ENCODE peak calls at places on chromosomes 13 and 19, in seven cellular contexts. H is effector memory CD4-positive, alpha-beta T cell; D is brain microvascular endothelial cell; P is aorta; Z is thoracic aorta; L is H1; C is psoas muscle. N is an unnamed sample.

GRCh38 chr13:109707044-109707794 is 79.2 kb downstream of the IRS2 start:
- DNase-seq in L (no peak), Z (no peak), H (no peak), D (no peak), P (no peak), C (no peak), N (no peak)

GRCh38 chr19:35347930-35348298 is 212 bp downstream of the FFAR1 start:
- DNase-seq in C (no peak), Z (no peak), L (no peak), P (no peak), D (no peak), H (no peak), N (no peak)

GRCh38 chr13:76730220-76730619 is 156.0 kb downstream of the KCTD12 start:
- DNase-seq in C (no peak), L (no peak), Z (no peak), D (no peak), H (no peak), P (no peak), N (no peak)

GRCh38 chr13:35881360-35881759 is 249.8 kb downstream of the DCLK1 start:
- DNase-seq in D (no peak), H (no peak), Z (no peak), C (no peak), P (no peak), L (no peak), N (no peak)

GRCh38 chr13:44402902-44403719 is 29.5 kb downstream of the SERP2 start:
- DNase-seq in H (no peak), Z (no peak), C (no peak), P (no peak), L (no peak), D (no peak), N (no peak)

GRCh38 chr13:51676739-51677138 is 92.5 kb downstream of the WDFY2 start:
- DNase-seq in H (no peak), Z (no peak), D (no peak), L (no peak), P (no peak), C (no peak), N (no peak)

GRCh38 chr13:44816701-44817684 is 172.3 kb downstream of the NUFIP1 start:
- DNase-seq in C (no peak), P (no peak), L (no peak), Z (no peak), D (peak; percentile 20), H (no peak), N (no peak)

GRCh38 chr13:34419025-34419424 is 523.0 kb upstream of the NBEA start:
- DNase-seq in H (no peak), C (no peak), D (no peak), P (no peak), Z (no peak), L (no peak), N (no peak)

GRCh38 chr13:101417043-101417406 is 717 bp upstream of the NALCN start:
- DNase-seq in L (no peak), D (peak; percentile 70), C (no peak), Z (no peak), H (no peak), P (no peak), N (no peak)

GRCh38 chr19:55406091-55406868 is 1.3 kb downstream of the UBE2S start:
- DNase-seq in C (no peak), L (no peak), H (no peak), D (no peak), Z (no peak), P (no peak), N (no peak)

GRCh38 chr19:38245826-38246498 is 10.2 kb downstream of the PPP1R14A start:
- DNase-seq in Z (peak; percentile 62), P (peak; percentile 82), L (no peak), H (no peak), C (no peak), D (peak; percentile 45), N (no peak)

GRCh38 chr13:26017196-26017921 is 34.5 kb downstream of the SHISA2 start:
- DNase-seq in L (no peak), P (no peak), Z (no peak), C (no peak), D (no peak), H (no peak), N (no peak)

GRCh38 chr19:51246153-51246552 is 4.7 kb upstream of the SIGLECL1 start:
- DNase-seq in C (no peak), L (no peak), D (peak; percentile 35), Z (no peak), H (no peak), P (no peak), N (no peak)

GRCh38 chr13:109785141-109785891 is 1.1 kb downstream of the IRS2 start:
- DNase-seq in C (peak; percentile 45), P (peak; percentile 72), Z (no peak), H (no peak), L (no peak), D (peak; percentile 42), N (peak; percentile 43)

GRCh38 chr13:30021611-30022010 is 171.2 kb upstream of the UBL3 start:
- DNase-seq in L (no peak), Z (no peak), H (no peak), P (no peak), D (no peak), C (no peak), N (no peak)

GRCh38 chr13:34137200-34137599 is 319.3 kb downstream of the RFC3 start:
- DNase-seq in H (no peak), Z (no peak), L (no peak), P (no peak), C (no peak), D (no peak), N (no peak)

GRCh38 chr19:4541114-4541805 is 1.4 kb upstream of the LRG1 start:
- DNase-seq in Z (no peak), P (no peak), L (no peak), H (no peak), C (no peak), D (no peak), N (no peak)

GRCh38 chr19:38837656-38838121 is 6.1 kb upstream of the ECH1 start:
- DNase-seq in C (no peak), Z (no peak), L (no peak), D (no peak), H (no peak), P (no peak), N (no peak)

GRCh38 chr13:20984879-20985278 is 76.5 kb downstream of the LATS2 start:
- DNase-seq in H (no peak), P (no peak), D (peak; percentile 20), Z (no peak), C (no peak), L (no peak), N (no peak)
- H3K27ac ChIP-seq in H (no peak overlapping the region), P (no peak overlapping the region), D (no peak overlapping the region), Z (no peak overlapping the region), C (no peak overlapping the region), L (no peak overlapping the region), N (no peak overlapping the region)

DNA sequence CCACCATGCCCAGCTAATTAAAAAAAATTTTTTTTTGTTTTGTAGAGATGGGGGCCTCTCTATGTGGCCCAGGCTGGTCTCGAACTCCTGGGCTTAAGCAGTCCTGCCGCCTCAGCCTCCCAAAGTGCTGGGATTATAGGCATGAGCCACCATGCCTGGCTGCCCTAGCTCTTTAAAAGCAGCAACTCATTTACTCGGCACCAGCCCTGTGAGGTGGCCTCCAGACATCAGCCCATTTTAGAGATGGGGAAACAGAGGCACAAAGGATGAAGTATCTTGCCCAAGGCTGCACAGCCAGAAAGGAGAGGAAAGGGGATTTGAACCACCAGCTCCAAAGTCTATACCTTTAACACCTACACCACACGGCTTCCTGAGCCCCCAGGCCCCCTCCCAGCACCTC is 312 bp downstream of the PRX start:
- DNase-seq in P (no peak), L (no peak), Z (no peak), H (no peak), D (no peak), C (no peak), N (no peak)
- H3K27ac ChIP-seq in P (no peak overlapping the region), L (no peak overlapping the region), Z (no peak overlapping the region), H (no peak overlapping the region), D (no peak overlapping the region), C (peak overlapping the region; percentile 92), N (peak overlapping the region; percentile 31)

DNA sequence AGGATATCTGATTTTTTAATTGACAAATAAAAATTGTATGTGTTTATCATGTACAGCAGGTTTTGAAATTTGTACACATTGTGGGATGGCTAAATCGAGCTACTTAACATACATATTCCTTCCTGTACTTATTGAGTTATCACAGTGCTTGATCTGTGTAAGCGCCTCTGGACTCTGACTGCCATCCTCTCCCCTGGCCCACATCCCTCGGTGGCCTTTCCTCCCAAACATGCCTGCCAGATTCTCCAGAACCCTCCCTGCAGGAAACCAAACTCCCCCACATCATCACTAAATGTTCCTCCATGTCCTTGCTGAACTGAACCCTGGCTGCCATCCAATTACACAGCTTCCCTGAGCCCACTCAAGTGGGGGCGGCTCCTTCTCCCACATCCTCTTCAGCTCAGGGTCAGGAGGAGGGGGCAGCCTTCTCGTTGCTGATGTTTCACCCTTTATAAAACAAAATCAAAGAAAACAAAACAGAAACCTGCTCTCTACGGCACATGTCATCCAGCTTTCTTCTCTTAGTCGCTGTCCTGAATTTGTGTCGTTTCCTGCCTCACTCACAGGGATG is 97.2 kb upstream of the SPATA13 start:
- DNase-seq in L (no peak), D (no peak), Z (no peak), C (no peak), P (no peak), H (no peak), N (peak; percentile 43)
- H3K27ac ChIP-seq in L (no peak overlapping the region), D (no peak overlapping the region), Z (no peak overlapping the region), C (no peak overlapping the region), P (no peak overlapping the region), H (no peak overlapping the region), N (peak overlapping the region; percentile 71)

DNA sequence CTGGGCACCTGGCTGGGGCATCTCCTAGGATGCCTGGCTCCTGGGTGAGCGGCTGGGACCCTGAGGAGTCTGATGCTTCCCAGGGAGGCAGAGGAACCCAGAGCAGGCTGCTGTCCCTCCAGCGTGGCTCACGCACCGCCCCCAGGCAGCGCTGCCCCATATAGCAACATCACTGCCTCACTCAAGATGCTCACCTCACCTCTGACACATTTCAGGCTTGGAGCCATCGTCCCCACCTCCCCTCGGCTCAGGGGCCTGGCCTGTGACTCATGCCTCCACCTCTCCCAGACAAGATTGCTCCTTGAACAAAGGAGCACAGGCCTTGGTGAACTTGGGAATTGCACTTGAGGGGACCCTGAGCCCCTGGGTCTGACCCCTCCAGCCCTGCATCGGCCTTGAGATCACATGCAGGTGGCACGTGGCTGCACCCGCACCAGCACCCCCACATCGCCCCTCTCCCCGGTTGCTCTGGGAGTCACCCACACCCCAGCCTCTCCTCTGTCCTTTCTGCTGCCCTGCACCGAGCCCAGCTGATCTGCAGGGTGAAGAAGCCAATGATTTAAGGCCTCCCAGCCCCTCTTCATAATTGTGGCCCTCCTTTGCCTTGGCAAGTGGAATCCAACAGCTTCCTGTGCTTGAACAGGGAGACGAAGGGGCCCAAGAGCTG is 11.2 kb downstream of the CEBPA start:
- DNase-seq in P (no peak), C (no peak), D (no peak), H (no peak), L (no peak), Z (no peak), N (no peak)
- H3K27ac ChIP-seq in P (no peak overlapping the region), C (no peak overlapping the region), D (no peak overlapping the region), H (no peak overlapping the region), L (no peak overlapping the region), Z (no peak overlapping the region), N (no peak overlapping the region)

DNA sequence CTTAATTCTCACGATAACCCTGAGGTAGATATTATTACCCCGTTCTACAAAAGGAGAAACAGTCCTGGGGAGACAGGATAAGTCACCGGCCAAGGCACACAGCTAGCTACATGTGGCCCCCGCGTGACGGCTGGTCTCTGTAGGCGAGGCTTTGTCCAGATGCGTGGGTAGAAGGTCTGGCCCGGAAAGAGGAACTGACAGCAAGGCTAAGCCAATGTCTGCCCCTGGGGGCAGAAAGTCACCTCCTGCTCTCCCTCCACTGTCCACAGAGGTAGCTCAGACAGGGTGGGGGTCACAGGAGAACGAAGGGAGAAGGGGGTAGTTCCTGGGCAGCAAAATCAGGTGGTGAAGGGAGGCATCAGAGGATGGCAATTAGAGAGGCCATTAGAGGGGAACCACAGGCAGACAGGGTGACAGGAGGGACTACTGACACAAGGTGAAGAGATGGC is 1.8 kb downstream of the APOC4 start:
- DNase-seq in D (no peak), H (no peak), Z (no peak), C (peak; percentile 31), L (no peak), P (peak; percentile 89), N (no peak)
- H3K27ac ChIP-seq in D (no peak overlapping the region), H (no peak overlapping the region), Z (no peak overlapping the region), C (no peak overlapping the region), L (no peak overlapping the region), P (no peak overlapping the region), N (no peak overlapping the region)